ENCODE peak calls at places on chromosomes 4 and X, in seven cellular contexts. V is colonic mucosa; D is hypothalamus; W is iPS DF 19.7; J is bronchial epithelial cell; C is stimulated activated CD4-positive, alpha-beta T cell treated with anti-CD3 and anti-CD28 coated beads, Interleukin-2, amount 100 ng/mL, for 48 hours; K is CD8-positive, alpha-beta memory T cell. L is an unnamed sample.

GRCh38 chr4:14877246-14878220 is 124.7 kb upstream of the CPEB2 start:
- DNase-seq in K (no peak), J (peak), C (no peak), D (no peak), V (no peak), W (no peak), L (no peak)

GRCh38 chr4:184250795-184251679 is 33.4 kb upstream of the ENPP6 start:
- DNase-seq in W (peak), V (no peak), D (no peak), J (peak), C (no peak), K (peak), L (peak)

GRCh38 chr4:81504685-81505598 is 33.2 kb upstream of the RASGEF1B start:
- DNase-seq in C (peak), W (no peak), K (peak), D (no peak), J (no peak), V (peak), L (no peak)

GRCh38 chr4:84803720-84804119 is 162.8 kb downstream of the WDFY3 start:
- DNase-seq in D (no peak), J (peak), K (no peak), C (no peak), V (no peak), W (no peak), L (no peak)

GRCh38 chrX:45381366-45381765 is 180.7 kb upstream of the DIPK2B start:
- DNase-seq in C (no peak), V (no peak), D (no peak), W (no peak), K (no peak), J (no peak), L (no peak)

GRCh38 chr4:119179011-119179410 is 33.5 kb upstream of the USP53 start:
- DNase-seq in J (no peak), W (no peak), C (no peak), V (no peak), D (no peak), K (no peak), L (no peak)

GRCh38 chr4:100949350-100949935 is 397.9 kb downstream of the PPP3CA start:
- DNase-seq in D (no peak), J (peak), V (no peak), C (no peak), K (no peak), W (no peak), L (no peak)

GRCh38 chr4:22743290-22743689 is 50.6 kb downstream of the GBA3 start:
- DNase-seq in V (no peak), D (no peak), W (no peak), K (no peak), J (no peak), C (no peak), L (no peak)

GRCh38 chrX:63652086-63652775 is 132.8 kb downstream of the ARHGEF9 start:
- DNase-seq in C (no peak), D (no peak), W (no peak), K (no peak), J (no peak), V (no peak), L (no peak)

GRCh38 chr4:77734928-77735327 is 84.2 kb downstream of the CNOT6L start:
- DNase-seq in C (peak), D (no peak), J (peak), V (no peak), K (peak), W (peak), L (peak)

GRCh38 chr4:17265139-17265538 is 246.8 kb downstream of the QDPR start:
- DNase-seq in W (no peak), C (no peak), K (no peak), V (no peak), D (no peak), J (no peak), L (no peak)

GRCh38 chrX:154748712-154749339 is 2.1 kb downstream of the GAB3 start:
- DNase-seq in K (peak), C (peak), W (no peak), J (no peak), D (no peak), V (peak), L (peak)

GRCh38 chr4:65747386-65747785 is 77.1 kb upstream of the EPHA5 start:
- DNase-seq in W (no peak), K (no peak), V (no peak), C (no peak), J (no peak), D (no peak), L (no peak)

GRCh38 chr4:39464886-39465501 is 6.1 kb downstream of the LIAS start:
- DNase-seq in K (no peak), J (peak), W (no peak), C (no peak), D (no peak), V (no peak), L (no peak)

GRCh38 chrX:17737707-17738001 is 361 bp downstream of the SCML1 start:
- DNase-seq in C (no peak), V (no peak), D (no peak), K (no peak), W (no peak), J (no peak), L (no peak)

GRCh38 chr4:4439782-4440181 is 52.9 kb downstream of the NSG1 start:
- DNase-seq in D (no peak), C (no peak), J (no peak), K (no peak), V (no peak), W (no peak), L (no peak)

GRCh38 chr4:25128671-25129070 is 31.6 kb downstream of the SEPSECS start:
- DNase-seq in D (no peak), J (peak), V (no peak), C (no peak), K (no peak), W (no peak), L (no peak)

GRCh38 chr4:21447320-21448055 is 501.1 kb downstream of the KCNIP4 start:
- DNase-seq in J (peak), K (no peak), D (no peak), C (no peak), V (no peak), W (no peak), L (peak)

GRCh38 chr4:100108869-100109268 is 81.4 kb downstream of the DDIT4L start:
- DNase-seq in W (no peak), C (no peak), V (no peak), K (no peak), J (no peak), D (no peak), L (no peak)

GRCh38 chrX:38220024-38220935 is at the start of gene SRPX:
- DNase-seq in W (no peak), K (no peak), J (peak), V (peak), D (no peak), C (peak), L (peak)

GRCh38 chr4:44670466-44671199 is 7.6 kb upstream of the GUF1 start:
- DNase-seq in V (no peak), C (no peak), J (no peak), D (no peak), K (no peak), W (no peak), L (no peak)

GRCh38 chrX:154136627-154137161 is 7.3 kb upstream of the OPN1LW start:
- DNase-seq in W (peak), V (peak), K (peak), J (peak), C (peak), D (no peak), L (peak)